ENCODE peak calls at places on chromosomes 3 and 15, in ten cellular contexts. S is psoas muscle, F is left ventricle myocardium inferior, M is mesothelial cell of epicardium, P is fibroblast of the aortic adventitia, O is cardiac muscle cell, X is activated B cell treated with CpG ODN at 0.5 μM for 24 hours, T is hepatocyte, C is breast epithelium, B is omental fat pad. H is an unnamed sample.

GRCh38 chr3:114231616-114232015 is 5.8 kb downstream of the ZNF80 start:
- DNase-seq in S (no peak), F (no peak), M (no peak), P (no peak), O (no peak), X (no peak), T (no peak), C (no peak), B (no peak), H (no peak)

GRCh38 chr3:101095703-101096102 is 102.5 kb upstream of the ABI3BP start:
- DNase-seq in S (no peak), F (no peak), M (no peak), P (peak; percentile 50), O (no peak), X (no peak), T (no peak), C (no peak), B (no peak), H (no peak)

GRCh38 chr3:192060160-192060783 is 599.3 kb downstream of the PYDC2 start:
- DNase-seq in S (no peak), F (no peak), M (no peak), P (no peak), O (no peak), X (no peak), T (no peak), C (no peak), B (no peak), H (no peak)

GRCh38 chr3:71425491-71426071 is 157.9 kb downstream of the FOXP1 start:
- DNase-seq in S (no peak), F (no peak), M (no peak), P (peak; percentile 59), O (no peak), X (no peak), T (no peak), C (no peak), B (no peak), H (no peak)

GRCh38 chr3:136862611-136862951 is 573 bp downstream of the NCK1 start:
- DNase-seq in S (peak; percentile 74), F (peak; percentile 48), M (no peak), P (peak; percentile 59), O (peak; percentile 62), X (no peak), T (peak; percentile 81), C (peak; percentile 67), B (peak; percentile 37), H (peak; percentile 52)

GRCh38 chr3:14042680-14043079 is 82.0 kb downstream of the CHCHD4 start:
- DNase-seq in S (no peak), F (no peak), M (no peak), P (peak; percentile 48), O (no peak), X (no peak), T (peak; percentile 20), C (no peak), B (no peak), H (no peak)

GRCh38 chr15:98154863-98155262 is 194.4 kb downstream of the ARRDC4 start:
- DNase-seq in S (no peak), F (no peak), M (no peak), P (peak; percentile 87), O (no peak), X (no peak), T (peak; percentile 28), C (no peak), B (no peak), H (no peak)

GRCh38 chr15:40290540-40291087 is 7.8 kb upstream of the ANKRD63 start:
- DNase-seq in S (no peak), F (no peak), M (no peak), P (no peak), O (no peak), X (no peak), T (no peak), C (no peak), B (no peak), H (no peak)

GRCh38 chr3:39126532-39127071 is 19.1 kb downstream of the TTC21A start:
- DNase-seq in S (no peak), F (no peak), M (no peak), P (peak; percentile 77), O (peak; percentile 62), X (no peak), T (peak; percentile 59), C (peak; percentile 20), B (no peak), H (no peak)

DNA sequence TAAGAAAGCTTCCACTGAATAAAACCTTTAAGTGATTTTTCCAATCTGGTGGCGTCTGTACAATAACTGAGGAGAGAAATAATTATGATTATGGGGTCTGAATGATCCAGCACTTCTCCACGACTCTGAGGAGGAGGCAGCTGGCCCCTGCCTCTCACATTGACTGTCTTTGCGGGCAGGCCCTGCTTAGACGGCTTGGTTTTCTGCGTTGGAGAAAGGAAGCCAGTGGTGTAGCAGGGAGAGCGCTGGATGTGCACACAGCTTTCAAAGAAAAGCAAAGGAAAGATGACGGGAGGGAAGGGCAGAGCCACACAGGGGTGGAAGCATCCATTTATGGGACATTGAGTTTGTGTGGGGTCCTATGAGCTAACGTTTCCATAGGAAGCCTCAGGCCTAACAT is 62.5 kb downstream of the MGLL start:
- DNase-seq in S (no peak), F (no peak), M (no peak), P (no peak), O (no peak), X (no peak), T (no peak), C (no peak), B (no peak), H (no peak)
- TF ChIP-seq CTCF in S (no peak), F (no peak), M (no peak), P (no peak), O (no peak), X (no peak), T (no peak), C (no peak), B (no peak), H (no peak)

DNA sequence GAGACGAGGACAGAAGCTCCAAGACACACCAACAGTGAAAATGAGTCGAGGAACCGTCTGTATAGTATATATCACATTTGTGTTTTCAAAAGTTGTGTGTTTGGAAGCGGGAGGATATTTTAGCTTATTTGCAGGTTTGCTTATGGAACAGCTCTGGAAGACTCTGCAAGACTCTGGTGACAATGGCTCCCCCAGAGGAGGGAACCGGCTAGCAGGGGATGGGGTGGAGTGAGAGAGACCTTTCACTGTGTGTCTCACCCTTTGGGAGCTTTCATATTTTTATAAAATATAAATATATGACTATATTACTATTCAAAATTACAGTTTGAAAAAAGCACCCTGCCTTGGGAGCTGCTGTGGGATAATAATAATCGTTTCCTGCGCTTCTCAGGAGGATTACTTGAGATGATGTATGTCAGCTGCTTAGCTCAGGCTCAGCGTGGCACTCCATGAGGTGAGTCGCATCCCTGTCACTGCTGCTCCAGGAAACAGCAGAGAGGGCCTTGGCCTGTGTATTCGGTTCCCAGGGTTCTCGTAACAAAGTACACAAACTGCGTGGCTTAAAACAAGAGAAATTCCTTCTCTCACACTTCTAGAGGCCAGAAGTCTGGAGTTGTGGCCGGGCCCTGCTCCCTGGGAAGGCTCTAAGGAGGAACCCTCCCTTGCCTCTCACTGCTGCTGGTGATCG is 183.9 kb downstream of the FAM43A start:
- DNase-seq in S (no peak), F (no peak), M (no peak), P (peak; percentile 85), O (no peak), X (no peak), T (no peak), C (no peak), B (no peak), H (no peak)
- TF ChIP-seq CTCF in S (no peak), F (no peak), M (no peak), P (peak; percentile 33), O (no peak), X (no peak), T (no peak), C (no peak), B (no peak), H (no peak)

DNA sequence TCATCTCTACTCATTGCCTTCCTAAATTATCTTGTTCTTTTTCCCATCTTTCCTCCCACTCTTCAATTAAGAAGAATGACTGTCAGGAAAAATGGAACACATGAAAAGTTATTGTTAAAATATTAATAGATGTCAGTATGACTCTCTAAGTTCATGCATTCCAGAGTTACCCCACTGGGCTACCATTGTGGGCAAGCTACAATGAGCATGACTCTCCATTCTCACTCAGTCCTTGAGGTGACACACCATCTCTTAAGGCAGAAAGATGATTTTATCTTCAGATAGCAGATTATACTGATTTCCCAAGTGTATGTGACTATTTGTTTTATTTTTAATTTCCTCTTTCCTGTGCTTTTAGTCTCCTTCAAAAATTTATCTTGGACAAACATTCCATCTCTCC is 144.3 kb downstream of the ALCAM start:
- DNase-seq in S (no peak), F (no peak), M (no peak), P (no peak), O (no peak), X (no peak), T (no peak), C (no peak), B (no peak), H (no peak)
- TF ChIP-seq CTCF in S (no peak), F (no peak), M (no peak), P (no peak), O (no peak), X (no peak), T (no peak), C (no peak), B (no peak), H (no peak)

DNA sequence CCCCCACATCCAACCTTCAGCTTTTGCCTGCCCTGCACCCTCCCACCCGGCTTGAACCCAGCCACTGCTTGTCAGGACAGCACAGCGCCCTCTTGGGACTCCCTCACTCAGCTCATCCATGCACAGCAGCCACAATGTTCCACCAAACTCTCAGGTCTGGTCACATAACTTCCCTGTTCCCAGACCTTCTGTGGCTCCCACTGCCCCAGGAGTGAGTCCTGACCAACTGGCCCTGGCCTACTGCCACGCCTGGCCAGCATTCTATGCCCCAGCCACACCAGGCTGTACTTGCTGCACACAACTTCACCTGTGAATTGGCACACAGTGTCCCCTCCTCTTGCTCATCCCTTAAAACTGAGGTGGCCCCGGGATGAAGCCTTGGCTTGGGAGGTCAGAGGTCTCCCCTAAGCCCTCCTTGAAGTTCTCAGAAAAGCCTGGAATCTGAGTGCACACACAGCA is 21.0 kb downstream of the PLXNB1 start:
- DNase-seq in S (peak; percentile 42), F (no peak), M (no peak), P (no peak), O (no peak), X (no peak), T (no peak), C (peak; percentile 27), B (peak; percentile 19), H (peak; percentile 72)
- TF ChIP-seq CTCF in S (no peak), F (no peak), M (no peak), P (no peak), O (no peak), X (no peak), T (no peak), C (no peak), B (no peak), H (no peak)